ENCODE peak calls at places on chromosome 10, in eight cellular contexts. U is colonic mucosa, W is MM.1S, Z is hepatocyte, R is IMR-90, D is left lung, A is Panc1, X is uterus. K is an unnamed sample. For H3K4me1, the result is how much of the 10 kb centered on the place peaks cover.

GRCh38 chr10:69527961-69528360 is 45.3 kb downstream of the NEUROG3 start:
- DNase-seq in W (no peak), R (no peak), U (no peak), Z (no peak), A (no peak), D (no peak), X (no peak), K (no peak)

GRCh38 chr10:5812283-5813090 is 747 bp downstream of the GDI2 start:
- DNase-seq in R (no peak), X (peak), D (peak), U (peak), W (peak), A (no peak), Z (peak), K (peak)

GRCh38 chr10:119539359-119539651 is 3.2 kb downstream of the RGS10 start:
- DNase-seq in R (no peak), X (no peak), Z (no peak), D (no peak), A (no peak), W (no peak), U (peak), K (no peak)

GRCh38 chr10:126208736-126209317 is 179.4 kb downstream of the ADAM12 start:
- DNase-seq in Z (no peak), U (no peak), R (no peak), W (no peak), X (no peak), D (no peak), A (no peak), K (no peak)

GRCh38 chr10:62084434-62084833 is 182.9 kb downstream of the ARID5B start:
- DNase-seq in A (no peak), X (no peak), U (no peak), R (no peak), W (no peak), D (no peak), Z (no peak), K (no peak)

GRCh38 chr10:3972460-3973366 is 187.7 kb upstream of the KLF6 start:
- DNase-seq in A (no peak), R (no peak), D (no peak), W (no peak), U (no peak), X (no peak), Z (no peak), K (no peak)

GRCh38 chr10:88759366-88760101 is at the start of gene LIPN:
- DNase-seq in R (no peak), Z (no peak), D (no peak), A (no peak), W (no peak), X (no peak), U (no peak), K (no peak)

GRCh38 chr10:51651063-51651462 is 48.3 kb downstream of the CSTF2T start:
- DNase-seq in W (no peak), Z (no peak), R (peak), X (no peak), D (no peak), U (no peak), A (no peak), K (no peak)

GRCh38 chr10:112827091-112827490 is 123.0 kb upstream of the TCF7L2 start:
- DNase-seq in U (no peak), D (no peak), Z (no peak), A (no peak), W (no peak), X (no peak), R (no peak), K (no peak)

GRCh38 chr10:132095403-132096113 is 29.8 kb downstream of the JAKMIP3 start:
- DNase-seq in W (no peak), R (no peak), A (no peak), X (no peak), Z (no peak), U (no peak), D (no peak), K (no peak)

GRCh38 chr10:112790921-112791320 is 159.1 kb upstream of the TCF7L2 start:
- DNase-seq in Z (no peak), A (no peak), R (no peak), X (no peak), D (no peak), U (peak), W (no peak), K (no peak)

GRCh38 chr10:37535459-37536246 is 321.8 kb downstream of the ZNF248 start:
- DNase-seq in R (no peak), Z (no peak), A (no peak), W (no peak), X (no peak), D (no peak), U (no peak), K (no peak)

GRCh38 chr10:79331709-79332108 is 15.6 kb upstream of the PPIF start:
- DNase-seq in Z (no peak), U (no peak), D (no peak), X (no peak), A (no peak), R (peak), W (no peak), K (peak)

GRCh38 chr10:51706225-51706624 is 6.8 kb upstream of the CSTF2T start:
- DNase-seq in R (peak), A (no peak), W (no peak), U (peak), D (no peak), X (peak), Z (no peak), K (peak)

GRCh38 chr10:111079781-111080180 is 3.0 kb downstream of the ADRA2A start:
- DNase-seq in A (no peak), U (no peak), W (no peak), R (no peak), Z (no peak), X (no peak), D (no peak), K (no peak)

GRCh38 chr10:110358869-110359629 is 54.3 kb upstream of the SMNDC1 start:
- DNase-seq in D (no peak), U (no peak), R (no peak), W (no peak), X (no peak), Z (no peak), A (no peak), K (no peak)

GRCh38 chr10:11036424-11037011 is 18.8 kb downstream of the CELF2 start:
- DNase-seq in W (no peak), R (peak), U (peak), A (peak), D (no peak), X (peak), Z (peak), K (no peak)

GRCh38 chr10:74888947-74889661 is 62.7 kb downstream of the KAT6B start:
- DNase-seq in Z (no peak), U (no peak), R (no peak), D (no peak), W (no peak), A (peak), X (no peak), K (no peak)
- TF ChIP-seq CTCF in Z (peak), U (no peak), R (no peak), D (no peak), W (peak), A (peak), X (no peak), K (peak)

GRCh38 chr10:103447187-103447586 is 5.0 kb downstream of the CALHM2 start:
- DNase-seq in U (no peak), D (peak), X (no peak), R (no peak), W (no peak), Z (no peak), A (no peak), K (no peak)
- H3K4me1 ChIP-seq in U (under half), D (under half), X (half or more), R (under half), W (under half), Z (under half), A (under half), K (half or more)

GRCh38 chr10:24850726-24851300 is 101.6 kb downstream of the PRTFDC1 start:
- DNase-seq in A (no peak), Z (no peak), U (no peak), X (no peak), D (no peak), R (no peak), W (no peak), K (no peak)
- H3K4me3 ChIP-seq in A (no peak), Z (no peak), U (no peak), X (no peak), D (no peak), R (no peak), W (no peak), K (no peak)

GRCh38 chr10:124388476-124388822 is 30.3 kb downstream of the OAT start:
- DNase-seq in Z (no peak), D (no peak), U (no peak), W (no peak), A (no peak), X (no peak), R (no peak), K (no peak)

GRCh38 chr10:124390788-124391187 is 27.9 kb downstream of the OAT start:
- DNase-seq in W (no peak), R (no peak), A (no peak), X (no peak), D (no peak), Z (no peak), U (no peak), K (no peak)

GRCh38 chr10:124387078-124387874 is 31.4 kb downstream of the OAT start:
- DNase-seq in D (no peak), X (no peak), U (no peak), W (no peak), Z (no peak), R (no peak), A (no peak), K (no peak)

GRCh38 chr10:124388823-124389612 is 29.7 kb downstream of the OAT start:
- DNase-seq in D (peak), X (peak), Z (peak), U (peak), W (peak), R (peak), A (peak), K (peak)

DNA sequence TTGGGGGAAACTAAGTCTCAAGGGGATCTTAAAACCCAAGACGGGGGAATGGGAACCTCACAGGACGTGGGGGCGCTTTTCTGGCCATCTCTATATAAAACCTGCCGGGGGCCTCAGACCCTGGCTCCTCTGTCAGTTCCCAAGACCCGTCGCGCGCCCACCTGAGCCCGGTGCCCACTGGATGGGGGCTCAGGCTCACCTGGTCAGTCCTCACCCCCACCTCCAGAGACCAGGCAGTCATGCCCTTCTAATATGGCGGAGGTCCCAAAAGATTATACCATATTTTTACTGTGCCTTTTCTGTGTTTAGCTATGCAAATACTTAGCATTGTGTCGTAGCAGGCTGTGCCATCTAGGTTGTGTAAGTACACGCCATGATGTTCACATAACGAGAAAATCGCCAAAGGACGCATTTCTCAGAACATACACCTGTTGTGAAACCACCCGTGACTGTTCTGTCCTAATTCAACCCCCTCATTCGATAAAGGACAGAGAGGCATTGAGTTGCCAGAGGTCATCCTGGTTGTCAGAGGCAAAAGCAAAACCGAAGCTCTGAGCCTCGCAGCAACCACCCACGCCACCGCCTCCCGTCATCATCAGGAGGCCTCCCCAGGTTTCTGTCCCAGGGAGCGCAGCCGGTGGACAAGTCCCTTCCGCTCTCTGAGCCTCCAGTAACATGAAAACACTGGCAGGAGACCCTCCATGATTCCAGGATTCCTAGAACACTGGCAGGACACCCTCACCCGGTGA is 28.9 kb downstream of the OAT start:
- DNase-seq in D (no peak), U (no peak), R (no peak), A (no peak), X (no peak), W (peak), Z (no peak), K (no peak)
- TF ChIP-seq CTCF in D (no peak), U (peak), R (no peak), A (no peak), X (no peak), W (no peak), Z (no peak), K (no peak)

K was measured in heart right ventricle.